ENCODE peak calls at places on chromosomes 11 and 22, in eight cellular contexts. A is ACHN; E is stimulated activated CD4-positive, alpha-beta T cell treated with anti-CD3 and anti-CD28 coated beads, Interleukin-4, amount 100 ng/mL, for 4 hours; I is smooth muscle cell of the brain vasculature; W is islet precursor cell; J is NCI-H1105 treated with DMSO at 0.1 percent for 48 hours; G is astrocyte of the spinal cord; Z is GM10248. K is an unnamed sample.

GRCh38 chr22:34976474-34976873 is 89.5 kb upstream of the ISX start:
- DNase-seq in A (no peak), E (no peak), G (no peak), I (no peak), Z (no peak), J (no peak), W (no peak), K (no peak)

GRCh38 chr11:117170210-117170609 is 8.3 kb upstream of the SIDT2 start:
- DNase-seq in A (no peak), G (no peak), J (no peak), W (peak), Z (no peak), I (no peak), E (no peak), K (no peak)

GRCh38 chr11:94183886-94184264 is 55.2 kb downstream of the PANX1 start:
- DNase-seq in I (no peak), J (peak), A (peak), E (peak), G (peak), W (peak), Z (peak), K (no peak)

GRCh38 chr22:37259540-37260029 is 15.5 kb upstream of the RAC2 start:
- DNase-seq in A (peak), Z (no peak), W (peak), I (no peak), G (peak), J (no peak), E (no peak), K (peak)

GRCh38 chr11:102279641-102280170 is 37.6 kb upstream of the BIRC3 start:
- DNase-seq in Z (peak), J (peak), W (no peak), E (no peak), I (no peak), G (peak), A (peak), K (no peak)

GRCh38 chr11:23991140-23991539 is 505.7 kb upstream of the LUZP2 start:
- DNase-seq in Z (no peak), I (no peak), A (no peak), J (no peak), G (peak), E (no peak), W (no peak), K (no peak)

GRCh38 chr11:92893276-92893675 is 76.2 kb upstream of the MTNR1B start:
- DNase-seq in Z (no peak), J (peak), G (peak), I (no peak), A (no peak), E (no peak), W (no peak), K (no peak)

GRCh38 chr11:93577291-93577690 is 34.1 kb upstream of the SMCO4 start:
- DNase-seq in E (no peak), J (no peak), Z (no peak), W (no peak), G (peak), A (no peak), I (no peak), K (no peak)

GRCh38 chr22:20881231-20881630 is 22.4 kb downstream of the SNAP29 start:
- DNase-seq in I (no peak), G (no peak), W (peak), A (no peak), Z (no peak), E (no peak), J (no peak), K (no peak)

GRCh38 chr22:49662681-49663080 is 165.0 kb downstream of the BRD1 start:
- DNase-seq in A (no peak), W (no peak), E (no peak), J (no peak), G (no peak), Z (no peak), I (no peak), K (no peak)

GRCh38 chr11:76151561-76152085 is 54.7 kb downstream of the WNT11 start:
- DNase-seq in A (no peak), Z (no peak), G (no peak), I (no peak), E (no peak), W (no peak), J (peak), K (no peak)

GRCh38 chr11:116518141-116518540 is 254.6 kb downstream of the BUD13 start:
- DNase-seq in W (peak), E (no peak), G (no peak), Z (no peak), I (no peak), J (no peak), A (no peak), K (no peak)

GRCh38 chr11:4697583-4697982 is at the start of gene OR51E2:
- DNase-seq in W (peak), G (peak), I (no peak), A (no peak), E (no peak), J (no peak), Z (no peak), K (no peak)

GRCh38 chr11:120735035-120735434 is 223.5 kb downstream of the GRIK4 start:
- DNase-seq in G (no peak), W (no peak), E (no peak), A (no peak), J (no peak), I (no peak), Z (no peak), K (no peak)

GRCh38 chr11:41714101-41714500 is 254.6 kb upstream of the LRRC4C start:
- DNase-seq in A (no peak), Z (no peak), E (no peak), W (no peak), J (no peak), I (no peak), G (peak), K (no peak)

GRCh38 chr11:134577801-134578200 is 165.8 kb upstream of the B3GAT1 start:
- DNase-seq in G (no peak), J (no peak), A (no peak), W (peak), I (no peak), E (no peak), Z (no peak), K (no peak)

K was measured in anterior cingulate cortex.